ENCODE peak calls at places on chromosomes 16 and 17, in ten cellular contexts. R is PC-3, A is fibroblast of lung, N is lung, M is HFF-Myc, F is left ventricle myocardium inferior, V is dorsolateral prefrontal cortex, S is A549, G is breast epithelium, T is NB4. K is an unnamed sample.
A peak's percentile ranks its signal among the peaks of the same experiment; 100 is the strongest.

GRCh38 chr17:63773272-63774140 is at the start of gene CCDC47:
- DNase-seq in R (peak; percentile 100), A (peak; percentile 99), N (peak; percentile 99), M (peak; percentile 98), F (peak; percentile 98), V (peak; percentile 100), S (peak; percentile 100), G (peak; percentile 98), T (peak; percentile 99), K (peak; percentile 94)

GRCh38 chr16:3362931-3363330 is 7.2 kb downstream of the OR2C1 start:
- DNase-seq in R (no peak), A (no peak), N (no peak), M (no peak), F (no peak), V (no peak), S (no peak), G (no peak), T (no peak), K (no peak)

GRCh38 chr17:78962345-78962983 is 17.3 kb downstream of the LGALS3BP start:
- DNase-seq in R (peak; percentile 76), A (no peak), N (no peak), M (no peak), F (no peak), V (no peak), S (peak; percentile 57), G (no peak), T (peak; percentile 59), K (no peak)

GRCh38 chr17:67274466-67274865 is 29.5 kb upstream of the HELZ start:
- DNase-seq in R (no peak), A (no peak), N (no peak), M (no peak), F (no peak), V (no peak), S (no peak), G (no peak), T (no peak), K (no peak)

GRCh38 chr17:48351916-48352332 is 78.1 kb downstream of the SKAP1 start:
- DNase-seq in R (peak; percentile 75), A (peak; percentile 43), N (no peak), M (peak; percentile 15), F (no peak), V (no peak), S (peak; percentile 52), G (no peak), T (peak; percentile 22), K (no peak)

GRCh38 chr16:71748226-71748625 is 23.7 kb upstream of the PHLPP2 start:
- DNase-seq in R (no peak), A (no peak), N (no peak), M (no peak), F (no peak), V (no peak), S (no peak), G (no peak), T (no peak), K (no peak)

GRCh38 chr16:66388350-66389139 is 22.1 kb downstream of the CDH5 start:
- DNase-seq in R (no peak), A (no peak), N (no peak), M (no peak), F (no peak), V (no peak), S (no peak), G (no peak), T (no peak), K (no peak)

GRCh38 chr17:1223662-1224061 is 43.9 kb upstream of the ABR start:
- DNase-seq in R (no peak), A (no peak), N (no peak), M (no peak), F (no peak), V (no peak), S (no peak), G (no peak), T (no peak), K (no peak)

GRCh38 chr17:19677736-19678379 is 29.3 kb downstream of the ALDH3A2 start:
- DNase-seq in R (no peak), A (no peak), N (no peak), M (no peak), F (no peak), V (no peak), S (peak; percentile 26), G (no peak), T (no peak), K (no peak)

GRCh38 chr17:42421479-42422332 is 1.4 kb downstream of the CAVIN1 start:
- DNase-seq in R (no peak), A (peak; percentile 86), N (peak; percentile 52), M (no peak), F (peak; percentile 56), V (no peak), S (no peak), G (peak; percentile 51), T (peak; percentile 35), K (no peak)

GRCh38 chr17:58277107-58277506 is 3.6 kb downstream of the MPO start:
- DNase-seq in R (peak; percentile 50), A (no peak), N (no peak), M (no peak), F (no peak), V (no peak), S (peak; percentile 26), G (no peak), T (no peak), K (no peak)

GRCh38 chr16:2535644-2536021 is 2.2 kb upstream of the PDPK1 start:
- DNase-seq in R (no peak), A (peak; percentile 75), N (peak; percentile 40), M (no peak), F (no peak), V (no peak), S (peak; percentile 1), G (no peak), T (no peak), K (no peak)

GRCh38 chr17:48551601-48552452 is 6.9 kb upstream of the HOXB2 start:
- DNase-seq in R (no peak), A (peak; percentile 42), N (no peak), M (no peak), F (no peak), V (no peak), S (no peak), G (no peak), T (no peak), K (no peak)

GRCh38 chr17:2081564-2081963 is 26.7 kb downstream of the HIC1 start:
- DNase-seq in R (peak; percentile 84), A (peak; percentile 85), N (no peak), M (no peak), F (no peak), V (no peak), S (no peak), G (no peak), T (no peak), K (no peak)

GRCh38 chr16:47459603-47460002 is 1.3 kb downstream of the ITFG1 start:
- DNase-seq in R (no peak), A (no peak), N (no peak), M (no peak), F (no peak), V (no peak), S (no peak), G (no peak), T (no peak), K (no peak)

GRCh38 chr16:15644306-15644961 is 1.5 kb upstream of the MARF1 start:
- DNase-seq in R (peak; percentile 68), A (peak; percentile 18), N (no peak), M (peak; percentile 67), F (no peak), V (no peak), S (peak; percentile 54), G (no peak), T (no peak), K (no peak)

DNA sequence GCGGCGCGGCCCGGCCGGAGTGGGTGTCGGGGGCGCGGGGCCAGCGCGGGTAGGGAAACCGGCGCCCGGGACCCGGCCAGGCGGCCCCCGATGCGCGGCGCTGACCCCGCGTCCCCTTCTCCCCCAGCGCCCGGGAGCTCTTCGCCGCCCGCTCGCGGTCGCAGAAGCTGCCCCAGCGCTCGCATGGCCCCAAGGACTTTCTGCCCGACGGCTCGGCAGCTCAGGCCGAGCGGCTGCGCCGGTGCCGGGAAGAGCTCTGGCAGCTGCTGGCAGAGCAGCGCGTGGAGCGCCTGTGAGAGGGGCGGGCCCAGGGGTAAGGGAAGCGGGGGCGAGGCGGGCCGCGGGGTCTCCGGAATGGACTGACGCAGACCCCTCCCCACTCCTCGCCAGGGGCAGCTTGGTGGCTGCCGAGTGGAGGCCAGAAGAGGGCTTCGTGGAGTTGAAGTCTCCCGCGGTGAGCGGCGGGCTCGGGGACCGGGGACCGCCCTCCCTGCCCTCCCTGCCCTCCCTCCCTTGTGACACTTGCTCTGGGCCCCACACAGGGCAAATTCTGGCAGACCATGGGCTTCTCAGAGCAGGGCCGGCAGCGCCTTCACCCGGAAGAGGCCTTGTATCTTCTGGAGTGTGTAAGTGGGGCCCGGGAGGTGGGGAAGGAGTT is 420 bp downstream of the TSEN54 start:
- DNase-seq in R (peak; percentile 21), A (peak; percentile 10), N (peak; percentile 38), M (no peak), F (no peak), V (no peak), S (no peak), G (no peak), T (peak; percentile 60), K (no peak)
- H3K4me3 ChIP-seq in R (peak overlapping the region; percentile 84), A (peak overlapping the region; percentile 63), N (peak overlapping the region; percentile 85), M (peak overlapping the region; percentile 79), F (peak overlapping the region; percentile 95), V (peak overlapping the region; percentile 85), S (peak overlapping the region; percentile 89), G (peak overlapping the region; percentile 91), T (peak overlapping the region; percentile 59), K (peak overlapping the region; percentile 89)

DNA sequence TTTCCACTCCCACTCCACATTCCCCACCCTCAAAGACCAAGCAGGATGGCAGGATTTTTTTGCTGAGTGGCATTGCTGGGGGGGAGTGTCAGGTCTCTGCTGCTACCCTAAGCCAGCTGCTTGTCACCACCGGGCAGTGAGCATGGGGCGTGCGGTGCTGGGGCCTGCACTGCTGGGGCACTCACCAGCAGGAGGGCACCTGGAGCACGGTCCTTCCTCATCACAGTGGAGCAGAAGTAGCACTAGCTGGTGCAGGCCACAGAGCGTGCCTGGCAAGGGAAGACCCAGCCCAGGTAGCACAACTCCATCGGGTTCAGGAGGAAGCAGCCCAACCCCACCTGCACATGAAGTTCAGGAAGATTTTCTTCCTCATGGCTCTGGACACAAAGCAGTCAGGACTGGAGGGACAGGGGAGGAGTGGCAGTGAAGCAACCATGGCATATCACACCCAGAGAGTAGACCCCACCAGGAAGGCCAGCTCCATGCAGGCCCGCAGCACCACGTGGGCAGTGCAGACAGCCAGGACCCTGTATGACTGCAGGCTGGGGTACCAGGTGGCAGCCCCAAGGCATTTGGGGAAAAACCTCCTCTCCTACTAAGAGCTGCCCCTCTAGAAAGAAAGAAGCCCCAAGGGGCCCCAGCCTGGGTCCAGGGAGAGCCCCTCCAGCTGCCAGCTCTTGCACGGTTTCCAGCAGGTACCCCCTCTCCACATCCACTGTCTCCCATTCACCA is 16.8 kb upstream of the MYO18A start:
- DNase-seq in R (no peak), A (no peak), N (no peak), M (no peak), F (no peak), V (no peak), S (no peak), G (no peak), T (peak; percentile 26), K (no peak)
- TF ChIP-seq CTCF in R (no peak), A (no peak), N (no peak), M (no peak), F (no peak), V (no peak), S (no peak), G (no peak), T (no peak), K (no peak)

GRCh38 chr17:35313875-35314409 is 59.5 kb downstream of the SLFN11 start:
- DNase-seq in R (no peak), A (no peak), N (no peak), M (no peak), F (peak; percentile 67), V (no peak), S (no peak), G (no peak), T (no peak), K (no peak)
- H3K4me3 ChIP-seq in R (no peak overlapping the region), A (no peak overlapping the region), N (no peak overlapping the region), M (no peak overlapping the region), F (peak overlapping the region; percentile 66), V (peak overlapping the region; percentile 44), S (no peak overlapping the region), G (peak overlapping the region; percentile 67), T (no peak overlapping the region), K (no peak overlapping the region)

GRCh38 chr17:55575058-55575606 is 63.9 kb upstream of the SMIM36 start:
- DNase-seq in R (no peak), A (no peak), N (no peak), M (no peak), F (no peak), V (no peak), S (no peak), G (no peak), T (no peak), K (no peak)
- TF ChIP-seq CTCF in R (no peak), A (no peak), N (no peak), M (no peak), F (no peak), V (no peak), S (no peak), G (no peak), T (no peak), K (no peak)